ENCODE peak calls at places on chromosomes 1 and 21, in seven cellular contexts. H is endothelial cell of umbilical vein, W is neural crest cell, U is GM12865, D is foreskin fibroblast, A is endothelial cell, K is left ventricle myocardium inferior. F is an unnamed sample.

GRCh38 chr1:116951175-116951935 is 41.6 kb downstream of the PTGFRN start:
- DNase-seq in H (peak), W (no peak), U (no peak), D (peak), A (no peak), K (peak), F (no peak)

GRCh38 chr1:9292361-9293240 is at the start of gene SPSB1:
- DNase-seq in H (peak), W (peak), U (peak), D (peak), A (peak), K (peak), F (peak)

GRCh38 chr1:111204211-111204883 is 3.9 kb upstream of the DENND2D start:
- DNase-seq in H (no peak), W (no peak), U (peak), D (peak), A (no peak), K (peak), F (peak)

GRCh38 chr1:158996998-158997397 is 12.7 kb upstream of the IFI16 start:
- DNase-seq in H (no peak), W (no peak), U (no peak), D (no peak), A (no peak), K (no peak), F (no peak)

GRCh38 chr21:43867332-43867703 is 2.3 kb downstream of the AGPAT3 start:
- DNase-seq in H (no peak), W (no peak), U (no peak), D (no peak), A (no peak), K (no peak), F (no peak)

GRCh38 chr1:115976062-115976899 is at the start of gene SLC22A15:
- DNase-seq in H (no peak), W (peak), U (peak), D (peak), A (peak), K (peak), F (peak)

GRCh38 chr21:37225440-37225839 is 41.7 kb downstream of the VPS26C start:
- DNase-seq in H (no peak), W (no peak), U (no peak), D (no peak), A (no peak), K (no peak), F (no peak)

GRCh38 chr1:156193208-156193487 is 756 bp upstream of the SLC25A44 start:
- DNase-seq in H (no peak), W (no peak), U (no peak), D (no peak), A (no peak), K (no peak), F (no peak)

GRCh38 chr1:12438349-12438924 is 179.6 kb downstream of the DHRS3 start:
- DNase-seq in H (no peak), W (no peak), U (peak), D (no peak), A (no peak), K (no peak), F (peak)

GRCh38 chr1:191831572-191831971 is 326.7 kb upstream of the RGS18 start:
- DNase-seq in H (peak), W (no peak), U (peak), D (peak), A (no peak), K (no peak), F (no peak)

GRCh38 chr1:226831953-226832352 is 38.5 kb upstream of the PSEN2 start:
- DNase-seq in H (no peak), W (no peak), U (no peak), D (no peak), A (no peak), K (no peak), F (no peak)

GRCh38 chr1:223500560-223501425 is 107.6 kb downstream of the CCDC185 start:
- DNase-seq in H (peak), W (no peak), U (no peak), D (peak), A (no peak), K (no peak), F (no peak)

GRCh38 chr1:55696181-55696580 is 481.0 kb upstream of the USP24 start:
- DNase-seq in H (no peak), W (no peak), U (no peak), D (peak), A (no peak), K (no peak), F (no peak)

GRCh38 chr1:117631761-117632160 is 25.9 kb downstream of the TENT5C start:
- DNase-seq in H (no peak), W (no peak), U (no peak), D (no peak), A (no peak), K (no peak), F (no peak)

GRCh38 chr1:169115891-169116585 is 9.5 kb downstream of the ATP1B1 start:
- DNase-seq in H (no peak), W (no peak), U (peak), D (peak), A (no peak), K (peak), F (peak)

GRCh38 chr1:18537386-18538306 is 56.9 kb downstream of the KLHDC7A start:
- DNase-seq in H (no peak), W (no peak), U (no peak), D (no peak), A (no peak), K (no peak), F (no peak)

GRCh38 chr1:20312818-20313217 is 22.1 kb downstream of the VWA5B1 start:
- DNase-seq in H (no peak), W (no peak), U (no peak), D (no peak), A (no peak), K (no peak), F (no peak)

GRCh38 chr1:225446298-225446941 is 18.6 kb upstream of the LBR start:
- DNase-seq in H (peak), W (no peak), U (no peak), D (no peak), A (no peak), K (no peak), F (no peak)

GRCh38 chr1:173101589-173101988 is 50.8 kb upstream of the TNFSF18 start:
- DNase-seq in H (no peak), W (no peak), U (no peak), D (no peak), A (no peak), K (no peak), F (no peak)

GRCh38 chr1:233912447-233912846 is 8.0 kb downstream of the SLC35F3 start:
- DNase-seq in H (no peak), W (no peak), U (no peak), D (no peak), A (no peak), K (no peak), F (no peak)

GRCh38 chr1:163924041-163924440 is 602.3 kb downstream of the NUF2 start:
- DNase-seq in H (no peak), W (no peak), U (no peak), D (no peak), A (no peak), K (no peak), F (no peak)

GRCh38 chr1:105779727-105780126 is 1276.7 kb upstream of the PRMT6 start:
- DNase-seq in H (no peak), W (no peak), U (no peak), D (no peak), A (no peak), K (no peak), F (no peak)

GRCh38 chr1:98201640-98202039 is 280.8 kb upstream of the DPYD start:
- DNase-seq in H (no peak), W (no peak), U (no peak), D (peak), A (no peak), K (no peak), F (no peak)

GRCh38 chr21:42317826-42318746 is 2.9 kb upstream of the TFF3 start:
- DNase-seq in H (no peak), W (no peak), U (no peak), D (no peak), A (no peak), K (no peak), F (no peak)

GRCh38 chr1:23593556-23594148 is 34.4 kb upstream of the ID3 start:
- DNase-seq in H (no peak), W (no peak), U (peak), D (no peak), A (no peak), K (no peak), F (no peak)

GRCh38 chr1:78840447-78841251 is 165.9 kb downstream of the ADGRL4 start:
- DNase-seq in H (peak), W (no peak), U (peak), D (peak), A (no peak), K (no peak), F (no peak)

GRCh38 chr21:45539046-45539795 is 3.0 kb downstream of the SLC19A1 start:
- DNase-seq in H (no peak), W (no peak), U (no peak), D (no peak), A (no peak), K (peak), F (no peak)

GRCh38 chr1:164803366-164803765 is 244.4 kb downstream of the PBX1 start:
- DNase-seq in H (no peak), W (no peak), U (peak), D (peak), A (no peak), K (no peak), F (no peak)

GRCh38 chr1:67802565-67802964 is 30.7 kb downstream of the GNG12 start:
- DNase-seq in H (no peak), W (no peak), U (no peak), D (no peak), A (no peak), K (no peak), F (no peak)

GRCh38 chr1:96882096-96882495 is 160.5 kb downstream of the PTBP2 start:
- DNase-seq in H (no peak), W (no peak), U (no peak), D (no peak), A (no peak), K (no peak), F (no peak)

GRCh38 chr1:209486861-209487260 is 96.7 kb upstream of the CAMK1G start:
- DNase-seq in H (no peak), W (no peak), U (no peak), D (no peak), A (no peak), K (no peak), F (no peak)

GRCh38 chr21:16775056-16775455 is 737.8 kb upstream of the CXADR start:
- DNase-seq in H (no peak), W (no peak), U (no peak), D (no peak), A (peak), K (no peak), F (no peak)

GRCh38 chr1:228770779-228771223 is 35.5 kb downstream of the RHOU start:
- DNase-seq in H (no peak), W (no peak), U (no peak), D (no peak), A (no peak), K (no peak), F (no peak)

GRCh38 chr1:41953291-41953690 is 34.6 kb upstream of the HIVEP3 start:
- DNase-seq in H (no peak), W (no peak), U (no peak), D (no peak), A (no peak), K (no peak), F (no peak)

GRCh38 chr1:179025975-179026812 is 500 bp downstream of the FAM20B start:
- DNase-seq in H (peak), W (peak), U (peak), D (peak), A (peak), K (peak), F (peak)

GRCh38 chr1:66690666-66691381 is 61.4 kb upstream of the DYNLT5 start:
- DNase-seq in H (no peak), W (no peak), U (no peak), D (no peak), A (no peak), K (no peak), F (no peak)

GRCh38 chr1:30680429-30680828 is 43.0 kb downstream of the MATN1 start:
- DNase-seq in H (no peak), W (no peak), U (no peak), D (no peak), A (no peak), K (no peak), F (no peak)

GRCh38 chr1:48356901-48357300 is 115.1 kb downstream of the SPATA6 start:
- DNase-seq in H (no peak), W (no peak), U (no peak), D (no peak), A (no peak), K (no peak), F (no peak)

GRCh38 chr21:45698493-45698947 is 55.0 kb downstream of the PCBP3 start:
- DNase-seq in H (peak), W (no peak), U (no peak), D (peak), A (no peak), K (peak), F (no peak)

GRCh38 chr1:213053455-213053854 is 2.4 kb downstream of the RPS6KC1 start:
- DNase-seq in H (no peak), W (no peak), U (no peak), D (no peak), A (no peak), K (no peak), F (no peak)

GRCh38 chr1:213049232-213049631 is 1.8 kb upstream of the RPS6KC1 start:
- DNase-seq in H (no peak), W (no peak), U (no peak), D (no peak), A (no peak), K (no peak), F (no peak)

GRCh38 chr1:213050745-213051126 is 305 bp upstream of the RPS6KC1 start:
- DNase-seq in H (no peak), W (no peak), U (no peak), D (no peak), A (no peak), K (no peak), F (no peak)

GRCh38 chr1:213051881-213052202 is 801 bp downstream of the RPS6KC1 start:
- DNase-seq in H (no peak), W (no peak), U (no peak), D (no peak), A (no peak), K (no peak), F (no peak)

GRCh38 chr1:213051127-213051880 is at the start of gene RPS6KC1:
- DNase-seq in H (peak), W (peak), U (peak), D (peak), A (peak), K (peak), F (peak)
- TF ChIP-seq CTCF in H (no peak), W (peak), U (peak), D (no peak), A (no peak), K (peak), F (no peak)

DNA sequence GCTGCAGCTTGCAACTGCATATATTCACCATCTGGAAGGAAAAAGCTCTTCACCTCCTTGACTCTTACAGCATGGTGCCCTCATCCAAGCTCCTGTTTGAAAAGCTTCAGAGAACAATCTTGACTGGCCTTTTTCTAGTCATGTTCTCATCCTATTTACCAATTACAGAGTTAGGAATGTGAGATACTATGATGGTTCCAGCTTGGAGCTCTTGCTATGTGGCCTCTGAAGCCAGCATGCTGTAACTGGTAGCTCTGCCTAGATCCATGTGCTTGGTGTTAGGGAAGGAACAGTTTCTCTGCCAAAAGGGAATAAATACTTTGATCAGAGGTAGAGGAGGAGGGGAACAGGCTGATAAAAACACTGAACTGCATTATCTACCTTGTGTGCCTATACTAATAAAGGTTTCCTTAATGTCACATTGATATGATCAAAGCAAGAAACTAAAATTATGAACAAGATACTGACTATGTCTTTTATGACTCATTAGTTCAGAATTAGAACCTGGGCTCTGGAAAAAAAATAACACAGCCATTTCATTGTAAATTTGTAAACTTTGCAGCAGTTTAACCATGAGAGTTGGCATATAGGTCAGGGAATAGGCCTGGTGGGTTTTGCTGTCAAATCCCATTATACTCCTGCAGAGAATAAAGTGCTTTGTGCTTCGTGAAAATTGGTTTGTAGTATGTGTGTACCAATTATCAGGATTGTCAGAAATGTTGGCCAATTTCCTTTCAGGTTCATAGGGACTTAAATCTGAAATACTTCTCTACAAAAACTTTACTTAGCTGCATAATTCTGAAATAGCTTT is 92.7 kb downstream of the LEPR start:
- DNase-seq in H (peak), W (no peak), U (no peak), D (peak), A (no peak), K (no peak), F (no peak)
- TF ChIP-seq CTCF in H (no peak), W (no peak), U (no peak), D (no peak), A (no peak), K (no peak), F (no peak)

GRCh38 chr1:28642847-28643635 is at the start of gene TAF12:
- DNase-seq in H (peak), W (peak), U (peak), D (peak), A (peak), K (peak), F (peak)
- TF ChIP-seq CTCF in H (peak), W (no peak), U (peak), D (peak), A (no peak), K (peak), F (peak)

DNA sequence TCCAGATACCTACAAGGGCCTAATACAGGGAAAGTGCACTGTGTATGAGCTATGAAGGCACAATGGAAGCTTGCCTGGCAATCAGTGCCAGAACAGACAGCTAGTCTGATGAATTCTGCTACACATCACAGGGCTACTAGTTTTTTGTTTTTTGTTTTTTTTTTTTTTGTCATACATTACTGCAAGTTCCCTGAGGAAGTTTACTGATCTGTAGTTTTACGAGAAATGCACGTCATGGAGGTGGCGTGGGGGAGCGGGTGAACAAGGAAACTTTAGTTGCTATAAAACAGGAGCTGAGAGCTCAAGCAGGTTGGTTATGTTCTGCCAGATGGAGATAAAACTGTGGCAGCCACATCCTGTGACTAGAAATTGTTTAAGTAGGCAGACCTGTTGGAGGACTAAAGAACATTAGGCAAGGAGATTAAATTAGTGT is 17.7 kb downstream of the PTPRC start:
- DNase-seq in H (no peak), W (no peak), U (peak), D (peak), A (no peak), K (no peak), F (no peak)
- TF ChIP-seq CTCF in H (no peak), W (no peak), U (no peak), D (no peak), A (no peak), K (no peak), F (no peak)

DNA sequence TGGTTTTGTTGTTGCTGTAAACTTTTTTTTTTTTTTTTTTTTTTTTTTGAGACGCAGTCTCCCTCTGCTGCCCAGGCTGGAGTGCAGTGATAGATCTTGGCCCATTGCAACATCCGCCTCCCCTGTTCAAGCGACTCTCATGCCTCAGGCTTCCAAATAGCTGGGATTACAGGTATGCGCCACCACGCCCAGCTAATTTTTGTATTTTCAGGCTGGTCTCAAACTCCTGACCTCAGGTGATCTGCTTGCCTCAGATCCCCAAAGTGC is 78.9 kb upstream of the SLC45A1 start:
- DNase-seq in H (peak), W (no peak), U (no peak), D (peak), A (no peak), K (peak), F (no peak)
- TF ChIP-seq CTCF in H (peak), W (no peak), U (no peak), D (peak), A (no peak), K (peak), F (peak)

GRCh38 chr21:39063517-39063916 is 119.7 kb downstream of the PSMG1 start:
- DNase-seq in H (no peak), W (no peak), U (no peak), D (no peak), A (no peak), K (no peak), F (no peak)
- TF ChIP-seq CTCF in H (no peak), W (no peak), U (no peak), D (no peak), A (no peak), K (no peak), F (no peak)

GRCh38 chr1:154145986-154146385 is 8.9 kb downstream of the NUP210L start:
- DNase-seq in H (no peak), W (no peak), U (no peak), D (peak), A (no peak), K (no peak), F (no peak)
- TF ChIP-seq CTCF in H (peak), W (peak), U (peak), D (peak), A (peak), K (peak), F (no peak)

DNA sequence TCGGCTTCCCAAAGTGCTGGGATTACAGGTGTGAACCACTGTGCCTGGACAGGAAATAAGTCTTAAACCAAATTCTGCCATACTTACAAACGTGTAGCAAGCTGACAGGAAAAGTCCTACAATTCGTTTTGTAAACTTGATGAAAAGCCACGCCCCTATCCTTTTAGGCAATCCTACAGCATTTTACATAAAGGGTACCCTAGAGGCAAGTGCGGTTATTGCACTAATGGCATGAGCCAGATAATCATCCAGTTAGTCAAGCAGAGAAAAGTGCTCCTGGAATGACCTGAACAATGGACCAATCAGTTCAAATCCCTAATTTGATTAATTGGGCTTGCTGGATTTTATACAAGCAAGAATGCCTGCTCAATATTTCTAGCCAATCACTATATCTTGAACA is 338.2 kb downstream of the KIF26B start:
- DNase-seq in H (no peak), W (no peak), U (peak), D (no peak), A (no peak), K (no peak), F (no peak)
- TF ChIP-seq CTCF in H (no peak), W (peak), U (peak), D (no peak), A (peak), K (no peak), F (no peak)

DNA sequence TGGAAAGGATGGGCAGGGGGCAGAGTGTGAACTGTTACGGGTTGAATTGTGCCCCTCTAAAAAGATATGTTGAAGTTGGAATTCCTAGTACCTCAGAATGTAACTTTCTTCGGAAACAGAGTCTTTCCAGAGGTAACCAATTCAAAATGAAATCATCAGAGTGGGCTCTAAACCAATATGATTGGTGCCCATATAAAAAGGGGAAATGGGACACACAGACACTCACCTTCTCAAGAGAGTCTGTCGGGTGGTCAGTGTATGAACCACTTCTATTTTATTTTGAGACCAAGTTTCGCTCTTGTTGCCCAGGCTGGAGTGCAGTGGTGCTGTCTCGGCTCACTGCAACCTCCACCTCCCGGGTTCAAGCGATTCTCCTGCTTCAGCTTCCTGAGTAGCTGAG is 7.6 kb downstream of the EDARADD start:
- DNase-seq in H (no peak), W (no peak), U (no peak), D (no peak), A (no peak), K (no peak), F (no peak)
- TF ChIP-seq CTCF in H (no peak), W (no peak), U (no peak), D (no peak), A (no peak), K (no peak), F (no peak)

GRCh38 chr1:82795503-82796149 is 994.9 kb downstream of the ADGRL2 start:
- DNase-seq in H (no peak), W (no peak), U (no peak), D (no peak), A (no peak), K (no peak), F (no peak)
- TF ChIP-seq CTCF in H (no peak), W (peak), U (peak), D (no peak), A (no peak), K (no peak), F (no peak)

F was measured in GM10248.